ENCODE peak calls at places on chromosomes 4 and X, in five cellular contexts. T, I, F, C and B are unnamed samples.
A peak's percentile ranks its signal among the peaks of the same experiment; 100 is the strongest.

GRCh38 chrX:118726887-118727685 is at the start of gene IL13RA1:
- DNase-seq in T (no peak), I (peak; percentile 93), F (peak; percentile 82), C (peak; percentile 54), B (peak; percentile 83)

GRCh38 chr4:99679204-99679603 is 21.6 kb upstream of the C4orf54 start:
- DNase-seq in T (no peak), I (peak; percentile 74), F (no peak), C (no peak), B (no peak)

GRCh38 chr4:145507636-145508035 is 26.0 kb downstream of the SMAD1 start:
- DNase-seq in T (peak; percentile 45), I (peak; percentile 31), F (no peak), C (no peak), B (no peak)

GRCh38 chrX:70007946-70008345 is 41.8 kb downstream of the AWAT2 start:
- DNase-seq in T (no peak), I (no peak), F (no peak), C (no peak), B (no peak)

GRCh38 chr4:121454251-121454979 is 73.6 kb upstream of the QRFPR start:
- DNase-seq in T (no peak), I (peak; percentile 3), F (no peak), C (no peak), B (peak; percentile 15)

GRCh38 chr4:124980276-124980752 is 267.8 kb upstream of the ANKRD50 start:
- DNase-seq in T (no peak), I (peak; percentile 11), F (no peak), C (no peak), B (no peak)

GRCh38 chrX:82816572-82816971 is 691.5 kb upstream of the POU3F4 start:
- DNase-seq in T (no peak), I (no peak), F (no peak), C (no peak), B (no peak)

GRCh38 chr4:137307806-137308205 is 224.5 kb downstream of the PCDH18 start:
- DNase-seq in T (no peak), I (peak; percentile 66), F (no peak), C (no peak), B (no peak)

GRCh38 chrX:137194164-137194563 is 160.4 kb upstream of the GPR101 start:
- DNase-seq in T (peak; percentile 0), I (peak; percentile 51), F (peak; percentile 33), C (peak; percentile 40), B (peak; percentile 44)

GRCh38 chr4:159413252-159413941 is 310.5 kb downstream of the RAPGEF2 start:
- DNase-seq in T (no peak), I (no peak), F (no peak), C (no peak), B (no peak)

GRCh38 chr4:83783179-83783578 is 247.3 kb downstream of the GPAT3 start:
- DNase-seq in T (no peak), I (no peak), F (no peak), C (no peak), B (no peak)

GRCh38 chr4:657338-658030 is 16.6 kb downstream of the ATP5ME start:
- DNase-seq in T (no peak), I (no peak), F (no peak), C (no peak), B (no peak)

GRCh38 chr4:69497081-69497480 is 1.4 kb upstream of the UGT2B4 start:
- DNase-seq in T (no peak), I (peak; percentile 45), F (no peak), C (no peak), B (no peak)

GRCh38 chr4:74793757-74794340 is 474 bp downstream of the BTC start:
- DNase-seq in T (no peak), I (peak; percentile 68), F (peak; percentile 23), C (peak; percentile 51), B (peak; percentile 68)